ENCODE peak calls at places on chromosomes 6 and 20, in seven cellular contexts. O is MM.1S, T is HepG2, C is endothelial cell of umbilical vein, Q is A549, L is astrocyte, X is mesendoderm. M is an unnamed sample.

GRCh38 chr20:62052842-62053464 is 12.7 kb downstream of the TAF4 start:
- DNase-seq in X (no peak), L (no peak), O (no peak), T (no peak), Q (no peak), C (no peak), M (no peak)

GRCh38 chr6:85756982-85757381 is 114.3 kb upstream of the SYNCRIP start:
- DNase-seq in C (peak), O (peak), X (peak), L (peak), T (no peak), Q (peak), M (no peak)

GRCh38 chr6:30321692-30322388 is 4.9 kb upstream of the TRIM39 start:
- DNase-seq in L (no peak), Q (no peak), C (no peak), T (no peak), O (no peak), X (peak), M (no peak)

GRCh38 chr20:51578145-51578459 is 35.6 kb upstream of the NFATC2 start:
- DNase-seq in C (no peak), T (no peak), Q (no peak), X (no peak), L (no peak), O (no peak), M (no peak)

GRCh38 chr20:33858666-33859065 is 47.5 kb downstream of the CHMP4B start:
- DNase-seq in X (no peak), O (peak), C (no peak), Q (no peak), L (no peak), T (no peak), M (no peak)

GRCh38 chr20:53643031-53643832 is 49.6 kb upstream of the ZNF217 start:
- DNase-seq in Q (peak), X (peak), L (peak), O (peak), C (peak), T (no peak), M (peak)

GRCh38 chr6:161549977-161550655 is 276.3 kb upstream of the AGPAT4 start:
- DNase-seq in C (no peak), X (peak), Q (peak), T (peak), O (no peak), L (no peak), M (peak)

GRCh38 chr20:59939052-59939878 is 840 bp downstream of the PPP1R3D start:
- DNase-seq in C (no peak), T (no peak), L (no peak), X (peak), Q (no peak), O (no peak), M (peak)

GRCh38 chr20:58174708-58175287 is 53.7 kb downstream of the ANKRD60 start:
- DNase-seq in Q (no peak), T (no peak), L (no peak), C (no peak), X (no peak), O (no peak), M (no peak)

GRCh38 chr6:110689275-110689935 is 125.9 kb downstream of the CDK19 start:
- DNase-seq in T (no peak), Q (no peak), X (peak), O (no peak), L (no peak), C (no peak), M (no peak)

GRCh38 chr20:618980-619379 is 8.9 kb upstream of the TCF15 start:
- DNase-seq in L (no peak), T (peak), O (no peak), C (no peak), Q (no peak), X (no peak), M (no peak)

GRCh38 chr20:59690976-59691375 is 86.6 kb downstream of the PHACTR3 start:
- DNase-seq in C (no peak), Q (no peak), X (no peak), L (no peak), O (no peak), T (no peak), M (no peak)

GRCh38 chr20:50713677-50714101 is 17.7 kb upstream of the PARD6B start:
- DNase-seq in C (no peak), Q (peak), X (peak), O (no peak), L (no peak), T (no peak), M (peak)

GRCh38 chr20:49810491-49811190 is 2.0 kb upstream of the SLC9A8 start:
- DNase-seq in Q (no peak), O (no peak), L (no peak), X (peak), T (no peak), C (no peak), M (no peak)

GRCh38 chr20:49961413-49961812 is 21.4 kb upstream of the SNAI1 start:
- DNase-seq in T (no peak), X (no peak), L (no peak), C (no peak), O (no peak), Q (no peak), M (no peak)

GRCh38 chr6:62288974-62289373 is 2.9 kb upstream of the KHDRBS2 start:
- DNase-seq in X (no peak), L (no peak), O (no peak), T (no peak), Q (no peak), C (no peak), M (no peak)

GRCh38 chr20:61185841-61186601 is 66.0 kb upstream of the CDH4 start:
- DNase-seq in X (peak), L (peak), T (no peak), Q (peak), O (no peak), C (peak), M (peak)

GRCh38 chr6:153568601-153569000 is 437.5 kb upstream of the RGS17 start:
- DNase-seq in X (peak), Q (no peak), L (peak), T (no peak), O (no peak), C (no peak), M (no peak)

GRCh38 chr6:111871725-111872520 is 1.3 kb downstream of the FYN start:
- DNase-seq in O (no peak), C (peak), Q (no peak), X (peak), T (peak), L (no peak), M (peak)

GRCh38 chr6:39907871-39908575 is 26.2 kb downstream of the MOCS1 start:
- DNase-seq in L (no peak), X (no peak), Q (no peak), C (no peak), T (no peak), O (no peak), M (no peak)

GRCh38 chr6:134911532-134911931 is 38.4 kb downstream of the ALDH8A1 start:
- DNase-seq in T (no peak), X (no peak), C (no peak), L (peak), Q (no peak), O (no peak), M (no peak)

GRCh38 chr20:45779011-45779915 is 12.4 kb downstream of the WFDC3 start:
- DNase-seq in X (no peak), C (peak), L (peak), T (no peak), Q (peak), O (no peak), M (peak)

GRCh38 chr20:4052554-4052953 is 37.2 kb upstream of the RNF24 start:
- DNase-seq in L (no peak), C (no peak), O (no peak), Q (no peak), T (no peak), X (no peak), M (no peak)

GRCh38 chr6:168196385-168196860 is 117.4 kb upstream of the FRMD1 start:
- DNase-seq in X (no peak), O (no peak), Q (peak), C (no peak), L (no peak), T (peak), M (no peak)

GRCh38 chr6:47016236-47016635 is 25.9 kb downstream of the ADGRF1 start:
- DNase-seq in L (no peak), C (no peak), Q (no peak), X (peak), O (no peak), T (no peak), M (no peak)

GRCh38 chr6:139820191-139820590 is 445.7 kb upstream of the CITED2 start:
- DNase-seq in L (peak), C (peak), X (no peak), O (no peak), T (no peak), Q (peak), M (peak)

GRCh38 chr6:110322151-110323003 is 35.8 kb downstream of the METTL24 start:
- DNase-seq in C (no peak), X (peak), T (no peak), O (no peak), L (no peak), Q (no peak), M (no peak)

GRCh38 chr6:116286773-116287358 is 7.1 kb upstream of the TSPYL1 start:
- DNase-seq in T (no peak), X (no peak), O (no peak), Q (no peak), C (no peak), L (no peak), M (no peak)

GRCh38 chr6:122621638-122622037 is 11.4 kb downstream of the PKIB start:
- DNase-seq in T (no peak), L (no peak), X (no peak), C (no peak), O (no peak), Q (no peak), M (no peak)

GRCh38 chr20:54668271-54669053 is 193.1 kb downstream of the DOK5 start:
- DNase-seq in X (peak), T (peak), Q (peak), C (peak), L (no peak), O (peak), M (peak)

GRCh38 chr20:34525709-34526416 is 9.6 kb downstream of the DYNLRB1 start:
- DNase-seq in L (peak), T (peak), C (peak), X (peak), Q (peak), O (no peak), M (peak)

GRCh38 chr20:64053841-64054661 is 4.6 kb upstream of the SOX18 start:
- DNase-seq in T (peak), Q (peak), X (peak), O (no peak), L (no peak), C (peak), M (peak)
- H3K4me2 ChIP-seq in T (peak), Q (no peak), X (peak), O (no peak), L (no peak), C (peak), M (peak)

GRCh38 chr6:33684983-33685382 is 26.5 kb downstream of the UQCC2 start:
- DNase-seq in O (no peak), C (no peak), Q (no peak), X (no peak), T (no peak), L (no peak), M (no peak)

GRCh38 chr6:33688006-33688405 is 23.5 kb downstream of the UQCC2 start:
- DNase-seq in O (no peak), X (no peak), C (no peak), L (no peak), T (no peak), Q (no peak), M (no peak)

GRCh38 chr6:33686981-33687975 is 24.2 kb downstream of the UQCC2 start:
- DNase-seq in T (no peak), C (no peak), L (no peak), X (no peak), O (no peak), Q (no peak), M (no peak)

GRCh38 chr6:33685411-33686224 is 25.9 kb downstream of the UQCC2 start:
- DNase-seq in L (no peak), O (no peak), T (no peak), X (no peak), Q (no peak), C (no peak), M (no peak)

DNA sequence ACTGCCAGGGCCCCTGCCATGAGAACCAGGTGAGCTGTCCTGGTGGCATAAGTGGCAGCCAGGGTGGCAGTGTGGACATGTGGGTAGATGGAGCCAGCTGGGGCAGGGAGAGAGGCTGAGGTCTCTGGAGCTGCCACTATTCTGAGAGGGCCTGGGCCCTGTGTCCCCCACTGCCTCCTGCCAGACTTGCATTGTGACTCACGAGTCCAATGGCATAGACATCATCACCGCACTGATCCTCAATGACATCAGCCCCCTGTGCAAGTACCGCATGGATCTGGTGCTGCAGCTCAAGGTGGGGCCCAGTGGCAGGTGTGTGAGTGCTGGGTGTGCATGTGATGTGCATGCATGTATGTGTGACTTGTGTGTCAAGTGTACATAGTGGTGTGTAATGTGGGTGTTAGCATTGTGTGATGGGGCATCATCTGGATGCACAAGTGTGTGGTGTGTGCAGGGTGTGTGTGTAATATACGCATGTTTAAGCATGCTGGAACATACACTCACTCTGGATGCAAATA is 25.2 kb downstream of the UQCC2 start:
- DNase-seq in C (no peak), T (no peak), Q (no peak), X (no peak), O (no peak), L (no peak), M (no peak)
- H3K4me3 ChIP-seq in C (no peak), T (no peak), Q (no peak), X (no peak), O (no peak), L (no peak), M (no peak)

DNA sequence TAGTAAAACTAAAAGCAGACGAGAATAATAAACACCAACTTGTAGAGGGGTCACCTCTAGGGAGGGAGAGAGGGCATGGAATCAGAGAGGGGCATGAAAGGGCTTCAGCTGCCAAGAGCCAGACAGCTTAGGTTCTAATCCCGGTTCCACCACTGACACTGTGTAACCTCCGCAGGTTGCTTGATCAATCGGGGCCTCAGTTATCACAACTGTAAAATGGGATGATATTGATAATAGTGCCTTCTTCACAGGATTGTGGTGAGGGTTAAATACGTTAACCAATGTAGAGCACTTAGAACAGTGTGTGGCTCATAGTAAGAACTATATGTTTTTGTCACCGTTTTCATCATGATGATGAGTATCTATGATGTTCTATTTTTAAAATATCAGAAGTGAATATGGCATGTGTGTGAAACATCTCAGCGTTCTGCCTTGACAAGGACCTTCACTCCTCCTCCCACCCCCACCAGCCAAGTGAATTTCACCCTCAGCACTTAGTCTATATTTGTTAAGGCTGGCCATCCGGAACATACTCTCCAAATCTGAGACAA is 10.3 kb upstream of the MAPK13 start:
- DNase-seq in X (no peak), O (no peak), Q (no peak), T (no peak), L (no peak), C (no peak), M (no peak)
- H3K4me2 ChIP-seq in X (no peak), O (no peak), Q (no peak), T (no peak), L (no peak), C (no peak), M (no peak)

GRCh38 chr6:132132420-132132819 is 181.2 kb upstream of the CCN2 start:
- DNase-seq in O (no peak), C (peak), X (no peak), L (peak), Q (no peak), T (no peak), M (no peak)
- H3K4me3 ChIP-seq in O (no peak), C (no peak), X (no peak), L (no peak), Q (no peak), T (no peak), M (no peak)

GRCh38 chr20:44596876-44597275 is 14.5 kb downstream of the PKIG start:
- DNase-seq in Q (no peak), X (no peak), L (no peak), O (no peak), T (no peak), C (no peak), M (no peak)

GRCh38 chr20:44599715-44600114 is 17.3 kb downstream of the PKIG start:
- DNase-seq in L (no peak), X (no peak), C (no peak), Q (no peak), O (no peak), T (no peak), M (no peak)

GRCh38 chr20:44597516-44597915 is 15.1 kb downstream of the PKIG start:
- DNase-seq in C (peak), X (no peak), O (no peak), L (no peak), T (no peak), Q (no peak), M (no peak)

GRCh38 chr20:44598413-44599290 is 16.3 kb downstream of the PKIG start:
- DNase-seq in T (no peak), Q (no peak), O (peak), C (peak), X (peak), L (no peak), M (no peak)

DNA sequence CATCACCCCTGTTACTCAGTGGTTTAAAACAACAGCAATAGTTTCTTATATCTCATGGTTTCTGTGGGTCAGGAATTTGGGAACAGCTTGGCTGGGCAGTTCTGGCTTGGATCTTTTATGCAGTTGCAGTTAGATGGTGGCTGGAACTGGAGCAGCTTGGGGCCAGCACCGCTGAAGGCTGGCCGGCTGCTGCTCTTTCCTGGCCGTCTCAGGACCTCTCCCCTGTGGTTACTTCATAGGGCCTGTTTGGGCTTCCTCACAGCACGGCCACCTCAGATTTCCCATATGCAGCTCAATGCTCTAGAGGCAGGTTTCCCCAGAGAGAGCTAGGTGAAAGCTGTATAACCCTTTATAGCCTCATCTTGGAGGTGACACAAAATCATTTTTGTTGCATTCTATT is 15.6 kb downstream of the PKIG start:
- DNase-seq in T (no peak), C (no peak), O (no peak), Q (no peak), X (no peak), L (peak), M (no peak)
- H3K4me2 ChIP-seq in T (no peak), C (peak), O (peak), Q (no peak), X (no peak), L (no peak), M (no peak)

GRCh38 chr20:17680836-17681740 is 954 bp downstream of the RRBP1 start:
- DNase-seq in O (peak), X (peak), C (peak), T (peak), L (peak), Q (peak), M (peak)

GRCh38 chr20:17681741-17682102 is 320 bp downstream of the RRBP1 start:
- DNase-seq in O (no peak), L (no peak), X (no peak), C (no peak), T (no peak), Q (no peak), M (no peak)

GRCh38 chr20:17679786-17680127 is 2.3 kb downstream of the RRBP1 start:
- DNase-seq in O (no peak), L (no peak), Q (no peak), C (peak), T (no peak), X (no peak), M (no peak)

GRCh38 chr20:17678886-17679285 is 3.2 kb downstream of the RRBP1 start:
- DNase-seq in C (no peak), L (no peak), T (no peak), X (no peak), O (no peak), Q (no peak), M (no peak)

GRCh38 chr20:17680128-17680835 is 1.8 kb downstream of the RRBP1 start:
- DNase-seq in T (peak), O (no peak), C (peak), Q (peak), L (peak), X (peak), M (peak)
- H3K4me3 ChIP-seq in T (peak), O (peak), C (peak), Q (peak), L (peak), X (peak), M (peak)

DNA sequence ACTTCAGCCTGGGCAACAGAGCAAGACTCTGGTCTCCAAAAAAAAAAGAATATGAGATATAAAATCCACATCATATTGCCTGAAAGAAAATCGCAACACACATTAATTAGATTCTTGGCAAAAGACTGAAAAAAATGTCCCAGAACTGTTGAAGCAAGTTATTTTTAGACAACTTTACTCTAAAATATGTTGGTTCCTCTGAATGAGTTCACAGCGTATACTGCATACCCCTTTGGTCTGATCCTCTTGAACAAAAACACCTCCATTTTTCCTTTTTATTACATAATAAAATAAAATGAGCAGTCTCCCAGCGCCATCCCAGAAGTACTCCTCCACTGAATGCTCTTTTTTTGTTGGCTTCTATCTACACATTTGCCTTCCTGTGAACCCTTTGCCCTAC is 126.0 kb upstream of the TMEM170B start:
- DNase-seq in T (no peak), L (no peak), X (no peak), Q (no peak), C (no peak), O (no peak), M (no peak)
- H3K4me2 ChIP-seq in T (no peak), L (no peak), X (no peak), Q (no peak), C (no peak), O (no peak), M (no peak)